ENCODE peak calls at places on chromosomes 4 and X, in eight cellular contexts. H, L, V, M, T, K, Z and Y are unnamed samples.
A peak's percentile ranks its signal among the peaks of the same experiment; 100 is the strongest.

GRCh38 chrX:64536740-64537139 is 141.5 kb upstream of the MTMR8 start:
- DNase-seq in H (no peak), L (no peak), V (no peak), M (no peak), T (no peak), K (no peak), Z (no peak), Y (no peak)

GRCh38 chr4:15451866-15452765 is 17.6 kb upstream of the CC2D2A start:
- DNase-seq in H (no peak), L (no peak), V (peak; percentile 80), M (peak; percentile 84), T (no peak), K (peak; percentile 91), Z (no peak), Y (no peak)

GRCh38 chrX:139559383-139560042 is 29.0 kb downstream of the F9 start:
- DNase-seq in H (no peak), L (no peak), V (peak; percentile 70), M (peak; percentile 48), T (peak; percentile 4), K (peak; percentile 17), Z (no peak), Y (no peak)

GRCh38 chr4:141713771-141714445 is 77.5 kb downstream of the IL15 start:
- DNase-seq in H (no peak), L (no peak), V (peak; percentile 60), M (peak; percentile 68), T (no peak), K (peak; percentile 72), Z (no peak), Y (no peak)

GRCh38 chr4:61918507-61919462 is 718.7 kb downstream of the ADGRL3 start:
- DNase-seq in H (no peak), L (no peak), V (no peak), M (no peak), T (peak; percentile 42), K (no peak), Z (no peak), Y (peak; percentile 51)

GRCh38 chrX:106612403-106612789 is 618 bp downstream of the RADX start:
- DNase-seq in H (no peak), L (no peak), V (peak; percentile 31), M (peak; percentile 26), T (peak; percentile 4), K (peak; percentile 17), Z (no peak), Y (no peak)

GRCh38 chr4:155666701-155667537 is at the start of gene GUCY1A1:
- DNase-seq in H (no peak), L (peak; percentile 91), V (peak; percentile 37), M (peak; percentile 32), T (peak; percentile 50), K (peak; percentile 39), Z (peak; percentile 72), Y (peak; percentile 75)

GRCh38 chrX:153776611-153777045 is 4.2 kb upstream of the SRPK3 start:
- DNase-seq in H (no peak), L (no peak), V (no peak), M (no peak), T (no peak), K (no peak), Z (no peak), Y (no peak)